ENCODE peak calls at places on chromosomes 1 and 21, in five cellular contexts. I, M, Z, E and X are unnamed samples.

GRCh38 chr1:53334312-53334711 is 6.4 kb upstream of the LRP8 start:
- DNase-seq in I (no peak), E (no peak), Z (no peak), M (no peak), X (no peak)

GRCh38 chr1:224500802-224501201 is 66.2 kb upstream of the WDR26 start:
- DNase-seq in I (no peak), M (no peak), Z (no peak), E (no peak), X (no peak)

GRCh38 chr1:86828024-86828423 is 85.9 kb downstream of the SELENOF start:
- DNase-seq in I (no peak), M (no peak), E (no peak), Z (no peak), X (no peak)

GRCh38 chr1:77682442-77683141 is at the start of gene ZZZ3:
- DNase-seq in Z (peak), I (peak), E (peak), M (peak), X (peak)

GRCh38 chr1:112957133-112957812 is 1.3 kb upstream of the SLC16A1 start:
- DNase-seq in M (peak), E (peak), Z (peak), I (peak), X (no peak)

GRCh38 chr1:57423135-57424131 is at the start of gene DAB1:
- DNase-seq in Z (no peak), I (peak), E (peak), M (peak), X (no peak)

GRCh38 chr1:205980182-205980830 is 22.9 kb downstream of the RAB7B start:
- DNase-seq in M (no peak), E (no peak), I (no peak), Z (no peak), X (no peak)

GRCh38 chr1:63323866-63324778 is 1.8 kb downstream of the FOXD3 start:
- DNase-seq in I (peak), Z (no peak), E (no peak), M (peak), X (no peak)

GRCh38 chr1:93775224-93775623 is 93.6 kb upstream of the BCAR3 start:
- DNase-seq in Z (no peak), M (no peak), E (no peak), I (no peak), X (no peak)

GRCh38 chr1:28208818-28209441 is 23.9 kb downstream of the DNAJC8 start:
- DNase-seq in M (peak), I (peak), E (peak), Z (peak), X (no peak)

GRCh38 chr1:29209173-29209572 is 21.6 kb downstream of the MECR start:
- DNase-seq in Z (no peak), I (no peak), M (no peak), E (peak), X (no peak)

DNA sequence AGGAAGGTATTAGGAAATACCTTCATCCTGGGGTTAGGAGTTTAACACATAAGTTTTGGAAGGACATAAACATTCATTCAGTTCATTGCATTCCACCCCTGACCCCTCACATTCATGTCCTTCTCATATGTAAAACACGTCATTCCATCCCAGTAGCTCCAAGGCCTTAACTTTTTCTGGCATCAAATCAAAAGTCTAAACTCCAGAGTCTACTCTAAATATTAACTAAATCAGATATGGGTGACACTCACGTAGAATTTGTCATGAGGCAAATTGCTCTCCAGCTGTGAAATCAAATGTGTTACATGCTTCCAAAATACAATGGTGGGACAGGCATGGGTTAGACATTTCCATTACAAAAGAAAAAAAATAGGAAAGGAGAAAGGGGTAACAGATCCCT is 298.2 kb upstream of the LRRC7 start:
- DNase-seq in Z (no peak), E (no peak), M (no peak), I (peak), X (no peak)
- H3K27ac ChIP-seq in Z (no peak), E (no peak), M (no peak), I (no peak), X (no peak)

DNA sequence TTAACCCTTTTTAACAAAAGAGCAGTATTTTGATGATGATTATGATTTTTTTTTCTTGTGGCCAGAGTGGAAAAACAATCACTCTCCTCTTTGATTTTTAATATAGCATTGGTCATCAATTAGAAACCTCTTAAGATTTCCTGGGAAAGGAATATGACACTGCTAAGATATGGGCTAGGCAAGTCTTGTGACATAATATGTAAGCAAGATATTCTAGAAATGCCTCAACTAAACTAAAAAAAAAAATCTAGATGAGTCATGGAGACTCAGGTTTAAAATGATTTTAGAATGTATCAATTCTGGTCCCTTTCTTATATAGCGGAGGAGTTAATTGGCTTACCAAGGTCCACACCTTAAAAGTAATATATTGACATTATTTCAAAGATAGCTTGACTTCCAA is 60.3 kb upstream of the JUN start:
- DNase-seq in E (peak), I (no peak), Z (no peak), M (no peak), X (no peak)
- H3K27ac ChIP-seq in E (no peak), I (no peak), Z (no peak), M (no peak), X (no peak)

DNA sequence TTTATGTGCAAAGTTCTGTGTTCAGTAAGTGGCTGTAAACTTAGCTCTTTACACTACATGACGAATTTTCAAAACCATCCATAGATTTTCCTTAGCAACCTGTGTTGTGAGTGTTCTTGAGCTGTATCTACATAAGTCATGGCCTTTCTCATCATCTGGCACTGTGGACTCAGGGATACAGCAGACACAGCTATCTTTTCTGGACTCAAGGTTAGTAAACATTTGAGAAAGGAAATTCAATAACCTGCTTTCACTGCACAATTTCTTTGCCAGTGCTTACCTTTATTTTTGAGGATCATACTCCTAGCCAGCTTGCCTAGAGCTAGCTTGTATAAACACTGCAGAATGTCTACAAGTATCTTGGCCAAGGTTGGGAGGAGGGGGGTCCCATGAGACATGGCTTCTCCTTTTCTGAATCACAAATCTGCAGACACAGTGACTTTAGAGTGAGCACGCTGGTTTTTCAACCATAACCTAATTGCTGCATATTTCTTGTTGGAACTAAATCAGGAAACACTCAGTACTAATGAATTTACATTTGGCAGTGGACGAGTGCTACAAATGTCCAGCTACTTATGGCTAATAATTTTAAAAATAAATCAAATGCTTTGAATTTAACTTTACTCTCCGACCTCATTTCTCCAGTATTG is 27.2 kb downstream of the ADAMTS5 start:
- DNase-seq in M (no peak), I (no peak), E (peak), Z (no peak), X (no peak)
- H3K27ac ChIP-seq in M (no peak), I (no peak), E (no peak), Z (no peak), X (no peak)

GRCh38 chr1:241747992-241748391 is 95.9 kb downstream of the WDR64 start:
- DNase-seq in I (peak), Z (no peak), E (no peak), M (peak), X (no peak)
- H3K27ac ChIP-seq in I (peak), Z (no peak), E (no peak), M (no peak), X (no peak)

DNA sequence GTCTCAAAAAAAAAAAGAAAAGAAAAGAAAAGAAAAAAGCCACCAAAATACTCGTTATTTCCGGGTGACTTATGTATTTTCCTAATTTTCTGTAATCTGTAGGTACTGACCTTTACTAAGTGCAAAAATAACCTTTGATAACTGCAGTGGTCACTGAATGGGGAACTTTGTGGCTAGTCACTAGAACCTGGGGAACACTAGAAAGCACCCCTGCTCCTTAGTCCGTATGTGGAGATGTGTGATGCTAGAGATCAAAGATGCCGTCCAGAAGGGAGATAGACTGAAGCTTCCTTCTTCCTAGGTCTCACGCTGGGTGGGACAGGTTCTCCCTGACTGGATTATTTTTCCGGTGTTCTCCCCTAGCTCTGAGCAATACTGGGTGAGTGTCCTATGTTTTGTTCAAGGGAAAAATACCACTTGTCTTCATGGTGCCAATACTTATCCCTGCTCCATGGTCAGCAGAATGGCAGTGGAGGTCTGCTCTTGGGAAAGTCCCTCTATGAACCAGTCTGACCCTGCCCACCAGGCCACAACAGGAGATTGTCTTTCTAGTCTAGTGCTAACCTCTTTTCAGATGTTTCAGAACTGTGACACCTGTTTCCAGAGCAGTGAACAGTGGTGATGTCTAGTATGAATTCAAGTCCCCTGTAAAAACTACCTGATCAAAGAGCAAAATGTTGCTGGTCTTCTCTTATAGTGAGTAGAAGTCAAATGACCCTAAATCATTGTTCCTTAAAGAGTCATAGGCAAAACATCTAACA is 39.9 kb downstream of the GTF2B start:
- DNase-seq in M (no peak), E (no peak), Z (no peak), I (no peak), X (no peak)
- H3K27ac ChIP-seq in M (peak), E (no peak), Z (no peak), I (no peak), X (no peak)

GRCh38 chr1:68673771-68674170 is 176.9 kb upstream of the DEPDC1 start:
- DNase-seq in Z (no peak), E (peak), M (no peak), I (no peak), X (no peak)
- H3K27ac ChIP-seq in Z (no peak), E (no peak), M (no peak), I (no peak), X (no peak)